ENCODE peak calls at places on chromosome 3, in six cellular contexts. Q, L, X, T, D and J are unnamed samples.

GRCh38 chr3:114619771-114620170 is 325.9 kb downstream of the TIGIT start:
- DNase-seq in Q (no peak), L (no peak), D (no peak), T (no peak), X (no peak), J (no peak)

GRCh38 chr3:148450819-148451218 is 246.9 kb upstream of the AGTR1 start:
- DNase-seq in D (no peak), L (no peak), T (no peak), X (no peak), Q (no peak), J (no peak)

GRCh38 chr3:52132930-52133329 is 21.3 kb downstream of the POC1A start:
- DNase-seq in D (no peak), L (no peak), T (no peak), Q (no peak), X (no peak), J (no peak)

GRCh38 chr3:5037828-5038227 is 58.6 kb downstream of the BHLHE40 start:
- DNase-seq in Q (no peak), D (no peak), L (no peak), T (no peak), X (peak), J (no peak)

GRCh38 chr3:30539772-30540171 is 66.6 kb upstream of the TGFBR2 start:
- DNase-seq in Q (no peak), L (no peak), T (no peak), D (no peak), X (no peak), J (no peak)

GRCh38 chr3:126743350-126743749 is 39.3 kb downstream of the CHCHD6 start:
- DNase-seq in X (no peak), L (no peak), D (no peak), T (no peak), Q (no peak), J (no peak)

GRCh38 chr3:32568953-32569352 is 1.7 kb downstream of the DYNC1LI1 start:
- DNase-seq in T (no peak), D (no peak), X (no peak), Q (no peak), L (no peak), J (no peak)

GRCh38 chr3:3800076-3800448 is 831 bp downstream of the LRRN1 start:
- DNase-seq in L (peak), T (no peak), D (no peak), Q (no peak), X (peak), J (no peak)

GRCh38 chr3:123834631-123835030 is 49.5 kb downstream of the MYLK start:
- DNase-seq in Q (peak), D (peak), T (no peak), L (no peak), X (no peak), J (no peak)

GRCh38 chr3:3184876-3185275 is 5.4 kb upstream of the CRBN start:
- DNase-seq in Q (no peak), T (no peak), X (no peak), D (no peak), L (no peak), J (no peak)

GRCh38 chr3:124629492-124629891 is 100.8 kb upstream of the UMPS start:
- DNase-seq in T (no peak), X (no peak), L (no peak), Q (no peak), D (no peak), J (no peak)

GRCh38 chr3:116432795-116433194 is 12.5 kb downstream of the LSAMP start:
- DNase-seq in T (no peak), Q (no peak), D (no peak), X (no peak), L (no peak), J (no peak)

GRCh38 chr3:46565607-46566039 is 479 bp downstream of the LRRC2 start:
- DNase-seq in D (no peak), T (no peak), X (no peak), Q (no peak), L (peak), J (no peak)

GRCh38 chr3:113174806-113175490 is 36.4 kb upstream of the BOC start:
- DNase-seq in L (no peak), Q (peak), D (peak), T (no peak), X (no peak), J (no peak)

GRCh38 chr3:187169231-187169960 is 27.9 kb upstream of the RTP1 start:
- DNase-seq in Q (no peak), L (no peak), D (no peak), T (no peak), X (no peak), J (no peak)

GRCh38 chr3:59772416-59773408 is 722.9 kb upstream of the CFAP20DC start:
- DNase-seq in Q (no peak), L (no peak), X (peak), D (no peak), T (no peak), J (no peak)

GRCh38 chr3:5791558-5791957 is 604.1 kb downstream of the EDEM1 start:
- DNase-seq in X (no peak), T (no peak), Q (no peak), L (no peak), D (no peak), J (no peak)

GRCh38 chr3:154971771-154972326 is 108.3 kb upstream of the MME start:
- DNase-seq in T (no peak), Q (no peak), X (no peak), D (no peak), L (no peak), J (no peak)

GRCh38 chr3:13455644-13456043 is 24.5 kb upstream of the HDAC11 start:
- DNase-seq in Q (no peak), L (no peak), X (no peak), T (no peak), D (no peak), J (no peak)

GRCh38 chr3:45597166-45597565 is 2.6 kb downstream of the LIMD1 start:
- DNase-seq in L (no peak), D (no peak), X (peak), Q (no peak), T (no peak), J (no peak)

GRCh38 chr3:49389297-49389696 is 22.5 kb downstream of the RHOA start:
- DNase-seq in D (no peak), L (no peak), Q (no peak), T (no peak), X (no peak), J (no peak)

GRCh38 chr3:126541628-126542339 is 16.9 kb downstream of the C3orf22 start:
- DNase-seq in L (no peak), X (no peak), T (no peak), Q (no peak), D (no peak), J (no peak)

GRCh38 chr3:126959921-126960603 is 22.9 kb upstream of the PLXNA1 start:
- DNase-seq in D (peak), L (peak), X (no peak), Q (no peak), T (no peak), J (no peak)

GRCh38 chr3:72782521-72782920 is 65.7 kb downstream of the SHQ1 start:
- DNase-seq in L (no peak), D (no peak), Q (no peak), X (no peak), T (no peak), J (no peak)

GRCh38 chr3:632571-633170 is 436.1 kb downstream of the CHL1 start:
- DNase-seq in X (peak), L (peak), Q (no peak), T (peak), D (no peak), J (peak)

GRCh38 chr3:172536505-172536904 is 13.3 kb upstream of the TNFSF10 start:
- DNase-seq in L (no peak), Q (no peak), T (no peak), D (no peak), X (no peak), J (no peak)

GRCh38 chr3:53842436-53843194 is 3.6 kb downstream of the CHDH start:
- DNase-seq in X (no peak), L (no peak), Q (no peak), T (no peak), D (no peak), J (no peak)

GRCh38 chr3:26099692-26100091 is 309.8 kb downstream of the OXSM start:
- DNase-seq in Q (no peak), L (no peak), X (no peak), D (no peak), T (no peak), J (no peak)

GRCh38 chr3:150348500-150348899 is 59.6 kb upstream of the TSC22D2 start:
- DNase-seq in T (no peak), D (peak), X (no peak), L (no peak), Q (no peak), J (no peak)

GRCh38 chr3:179066058-179066457 is 5.6 kb downstream of the ZMAT3 start:
- DNase-seq in T (no peak), Q (no peak), L (no peak), D (no peak), X (no peak), J (no peak)